ENCODE peak calls at places on chromosomes 6 and 20, in six cellular contexts. One of them, this sample, is unnamed.

GRCh38 chr6:120410586-120410985 is 923.7 kb downstream of the TBC1D32 start:
- DNase-seq in NCI-H1092 treated with DMSO at 0.1 percent for 48 hours: no peak
- DNase-seq in right lobe of liver: no peak
- DNase-seq in breast epithelium: no peak
- DNase-seq in HEK293T: no peak
- DNase-seq in stimulated activated CD8-positive, alpha-beta memory T cell treated with anti-CD3 and anti-CD28 coated beads, Interleukin-4, amount 100 ng/mL, for 24 hours: no peak
- DNase-seq in this sample: no peak

GRCh38 chr20:46683939-46684750 is 5.1 kb downstream of the TP53RK start:
- DNase-seq in NCI-H1092 treated with DMSO at 0.1 percent for 48 hours: no peak
- DNase-seq in right lobe of liver: no peak
- DNase-seq in breast epithelium: peak
- DNase-seq in HEK293T: peak
- DNase-seq in stimulated activated CD8-positive, alpha-beta memory T cell treated with anti-CD3 and anti-CD28 coated beads, Interleukin-4, amount 100 ng/mL, for 24 hours: no peak
- DNase-seq in this sample: no peak

GRCh38 chr6:1970151-1970561 is 275.2 kb downstream of the GMDS start:
- DNase-seq in NCI-H1092 treated with DMSO at 0.1 percent for 48 hours: no peak
- DNase-seq in right lobe of liver: no peak
- DNase-seq in breast epithelium: no peak
- DNase-seq in HEK293T: no peak
- DNase-seq in stimulated activated CD8-positive, alpha-beta memory T cell treated with anti-CD3 and anti-CD28 coated beads, Interleukin-4, amount 100 ng/mL, for 24 hours: no peak
- DNase-seq in this sample: no peak

GRCh38 chr6:131868836-131869235 is 61.0 kb downstream of the ENPP1 start:
- DNase-seq in NCI-H1092 treated with DMSO at 0.1 percent for 48 hours: no peak
- DNase-seq in right lobe of liver: no peak
- DNase-seq in breast epithelium: no peak
- DNase-seq in HEK293T: no peak
- DNase-seq in stimulated activated CD8-positive, alpha-beta memory T cell treated with anti-CD3 and anti-CD28 coated beads, Interleukin-4, amount 100 ng/mL, for 24 hours: no peak
- DNase-seq in this sample: no peak

GRCh38 chr6:5730586-5731263 is 276.0 kb downstream of the NRN1 start:
- DNase-seq in NCI-H1092 treated with DMSO at 0.1 percent for 48 hours: no peak
- DNase-seq in right lobe of liver: no peak
- DNase-seq in breast epithelium: no peak
- DNase-seq in HEK293T: no peak
- DNase-seq in stimulated activated CD8-positive, alpha-beta memory T cell treated with anti-CD3 and anti-CD28 coated beads, Interleukin-4, amount 100 ng/mL, for 24 hours: no peak
- DNase-seq in this sample: no peak

GRCh38 chr6:170296746-170297576 is 6.1 kb upstream of the DLL1 start:
- DNase-seq in NCI-H1092 treated with DMSO at 0.1 percent for 48 hours: peak
- DNase-seq in right lobe of liver: no peak
- DNase-seq in breast epithelium: no peak
- DNase-seq in HEK293T: no peak
- DNase-seq in stimulated activated CD8-positive, alpha-beta memory T cell treated with anti-CD3 and anti-CD28 coated beads, Interleukin-4, amount 100 ng/mL, for 24 hours: no peak
- DNase-seq in this sample: no peak

GRCh38 chr20:6588296-6588695 is 179.2 kb upstream of the BMP2 start:
- DNase-seq in NCI-H1092 treated with DMSO at 0.1 percent for 48 hours: peak
- DNase-seq in right lobe of liver: peak
- DNase-seq in breast epithelium: no peak
- DNase-seq in HEK293T: no peak
- DNase-seq in stimulated activated CD8-positive, alpha-beta memory T cell treated with anti-CD3 and anti-CD28 coated beads, Interleukin-4, amount 100 ng/mL, for 24 hours: no peak
- DNase-seq in this sample: no peak

GRCh38 chr20:15475483-15475882 is 1097.8 kb downstream of the KIF16B start:
- DNase-seq in NCI-H1092 treated with DMSO at 0.1 percent for 48 hours: peak
- DNase-seq in right lobe of liver: peak
- DNase-seq in breast epithelium: no peak
- DNase-seq in HEK293T: no peak
- DNase-seq in stimulated activated CD8-positive, alpha-beta memory T cell treated with anti-CD3 and anti-CD28 coated beads, Interleukin-4, amount 100 ng/mL, for 24 hours: no peak
- DNase-seq in this sample: no peak

GRCh38 chr6:153003294-153003645 is 761 bp upstream of the MTRF1L start:
- DNase-seq in NCI-H1092 treated with DMSO at 0.1 percent for 48 hours: peak
- DNase-seq in right lobe of liver: no peak
- DNase-seq in breast epithelium: no peak
- DNase-seq in HEK293T: no peak
- DNase-seq in stimulated activated CD8-positive, alpha-beta memory T cell treated with anti-CD3 and anti-CD28 coated beads, Interleukin-4, amount 100 ng/mL, for 24 hours: no peak
- DNase-seq in this sample: no peak

GRCh38 chr6:11952291-11952690 is 59.8 kb upstream of the HIVEP1 start:
- DNase-seq in NCI-H1092 treated with DMSO at 0.1 percent for 48 hours: no peak
- DNase-seq in right lobe of liver: no peak
- DNase-seq in breast epithelium: no peak
- DNase-seq in HEK293T: no peak
- DNase-seq in stimulated activated CD8-positive, alpha-beta memory T cell treated with anti-CD3 and anti-CD28 coated beads, Interleukin-4, amount 100 ng/mL, for 24 hours: no peak
- DNase-seq in this sample: no peak

GRCh38 chr20:51569815-51570741 is 27.6 kb upstream of the NFATC2 start:
- DNase-seq in NCI-H1092 treated with DMSO at 0.1 percent for 48 hours: no peak
- DNase-seq in right lobe of liver: no peak
- DNase-seq in breast epithelium: no peak
- DNase-seq in HEK293T: no peak
- DNase-seq in stimulated activated CD8-positive, alpha-beta memory T cell treated with anti-CD3 and anti-CD28 coated beads, Interleukin-4, amount 100 ng/mL, for 24 hours: no peak
- DNase-seq in this sample: no peak